ENCODE peak calls at places on chromosomes 6 and 20, in five cellular contexts. One of them, this sample, is unnamed.

GRCh38 chr20:63501818-63502670 is 3.2 kb upstream of the EEF1A2 start:
- DNase-seq in HCT116: no peak
- DNase-seq in K562: peak
- DNase-seq in HepG2: no peak
- DNase-seq in SK-N-SH: peak
- DNase-seq in this sample: no peak

GRCh38 chr6:43009124-43009523 is 4.6 kb downstream of the MEA1 start:
- DNase-seq in HCT116: no peak
- DNase-seq in K562: peak
- DNase-seq in HepG2: peak
- DNase-seq in SK-N-SH: peak
- DNase-seq in this sample: no peak

GRCh38 chr6:40804905-40805304 is 217.7 kb upstream of the LRFN2 start:
- DNase-seq in HCT116: no peak
- DNase-seq in K562: no peak
- DNase-seq in HepG2: no peak
- DNase-seq in SK-N-SH: peak
- DNase-seq in this sample: no peak

GRCh38 chr6:15026832-15027231 is 219.0 kb upstream of the JARID2 start:
- DNase-seq in HCT116: no peak
- DNase-seq in K562: no peak
- DNase-seq in HepG2: peak
- DNase-seq in SK-N-SH: peak
- DNase-seq in this sample: no peak

GRCh38 chr6:136723780-136724179 is 68.5 kb downstream of the MAP3K5 start:
- DNase-seq in HCT116: no peak
- DNase-seq in K562: no peak
- DNase-seq in HepG2: no peak
- DNase-seq in SK-N-SH: no peak
- DNase-seq in this sample: peak

GRCh38 chr6:22323848-22324247 is 27.0 kb upstream of the PRL start:
- DNase-seq in HCT116: no peak
- DNase-seq in K562: no peak
- DNase-seq in HepG2: no peak
- DNase-seq in SK-N-SH: no peak
- DNase-seq in this sample: no peak

GRCh38 chr6:43829470-43829869 is 59.5 kb downstream of the VEGFA start:
- DNase-seq in HCT116: no peak
- DNase-seq in K562: no peak
- DNase-seq in HepG2: no peak
- DNase-seq in SK-N-SH: no peak
- DNase-seq in this sample: no peak

GRCh38 chr6:89640804-89641203 is 2.3 kb upstream of the LYRM2 start:
- DNase-seq in HCT116: no peak
- DNase-seq in K562: no peak
- DNase-seq in HepG2: no peak
- DNase-seq in SK-N-SH: no peak
- DNase-seq in this sample: no peak

GRCh38 chr6:81999826-82000225 is 247.3 kb upstream of the TENT5A start:
- DNase-seq in HCT116: no peak
- DNase-seq in K562: no peak
- DNase-seq in HepG2: no peak
- DNase-seq in SK-N-SH: no peak
- DNase-seq in this sample: no peak

GRCh38 chr6:81997091-81997926 is 244.8 kb upstream of the TENT5A start:
- DNase-seq in HCT116: no peak
- DNase-seq in K562: no peak
- DNase-seq in HepG2: no peak
- DNase-seq in SK-N-SH: no peak
- DNase-seq in this sample: peak

GRCh38 chr6:81998432-81998831 is 246.0 kb upstream of the TENT5A start:
- DNase-seq in HCT116: no peak
- DNase-seq in K562: no peak
- DNase-seq in HepG2: no peak
- DNase-seq in SK-N-SH: no peak
- DNase-seq in this sample: no peak

GRCh38 chr6:82000551-82000950 is 247.0 kb downstream of the IBTK start:
- DNase-seq in HCT116: no peak
- DNase-seq in K562: no peak
- DNase-seq in HepG2: no peak
- DNase-seq in SK-N-SH: no peak
- DNase-seq in this sample: no peak

GRCh38 chr6:81999270-81999669 is 246.8 kb upstream of the TENT5A start:
- DNase-seq in HCT116: no peak
- DNase-seq in K562: no peak
- DNase-seq in HepG2: peak
- DNase-seq in SK-N-SH: no peak
- DNase-seq in this sample: no peak
- TF ChIP-seq ZBTB33 in HCT116: no peak
- TF ChIP-seq ZBTB33 in K562: no peak
- TF ChIP-seq ZBTB33 in HepG2: no peak
- TF ChIP-seq ZBTB33 in SK-N-SH: no peak
- TF ChIP-seq ZBTB33 in this sample: no peak

DNA sequence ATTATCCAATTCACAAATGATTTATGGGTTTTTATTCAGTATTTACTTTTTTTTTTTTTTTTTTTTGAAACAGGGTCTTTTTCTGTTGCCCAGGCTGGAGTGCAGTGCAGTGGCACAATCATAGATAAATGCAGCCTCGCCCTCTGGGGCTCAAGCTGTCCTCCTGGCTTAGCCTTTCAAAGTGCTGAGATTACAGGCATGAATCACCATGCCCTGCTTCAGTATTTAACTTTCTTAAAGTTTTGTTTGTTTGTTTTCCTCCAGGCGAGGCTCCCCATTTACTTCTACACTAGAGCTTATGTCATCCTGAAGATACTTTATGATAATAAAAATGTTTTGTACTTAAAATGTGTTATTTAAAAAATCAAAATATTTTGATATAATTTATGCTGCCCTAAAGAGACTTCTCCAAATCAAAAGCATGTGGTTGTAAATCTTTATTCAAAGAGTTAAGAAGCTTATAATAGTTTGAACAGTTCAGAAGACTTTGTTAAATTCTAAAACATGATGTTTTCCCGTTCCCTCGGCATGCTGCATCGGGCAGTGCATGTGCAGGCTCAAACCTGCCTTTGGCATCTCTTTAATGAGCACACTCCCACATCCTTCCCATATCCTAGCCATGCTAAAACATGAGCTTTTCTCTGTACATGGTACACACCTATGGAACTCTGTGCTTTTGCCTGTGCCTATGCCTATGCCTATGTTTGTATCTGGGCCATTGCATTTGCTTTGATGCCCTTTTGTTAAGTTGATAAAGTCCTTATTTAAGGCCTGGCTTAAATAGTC is 11.1 kb downstream of the SMPDL3A start:
- DNase-seq in HCT116: no peak
- DNase-seq in K562: no peak
- DNase-seq in HepG2: no peak
- DNase-seq in SK-N-SH: no peak
- DNase-seq in this sample: no peak
- TF ChIP-seq ZBTB33 in HCT116: no peak
- TF ChIP-seq ZBTB33 in K562: no peak
- TF ChIP-seq ZBTB33 in HepG2: no peak
- TF ChIP-seq ZBTB33 in SK-N-SH: no peak
- TF ChIP-seq ZBTB33 in this sample: no peak

GRCh38 chr6:25181923-25182322 is 97.3 kb upstream of the CARMIL1 start:
- DNase-seq in HCT116: no peak
- DNase-seq in K562: no peak
- DNase-seq in HepG2: no peak
- DNase-seq in SK-N-SH: no peak
- DNase-seq in this sample: no peak

GRCh38 chr6:25178336-25178735 is 100.8 kb upstream of the CARMIL1 start:
- DNase-seq in HCT116: no peak
- DNase-seq in K562: no peak
- DNase-seq in HepG2: no peak
- DNase-seq in SK-N-SH: no peak
- DNase-seq in this sample: no peak

GRCh38 chr6:25177629-25178028 is 101.5 kb upstream of the CARMIL1 start:
- DNase-seq in HCT116: no peak
- DNase-seq in K562: no peak
- DNase-seq in HepG2: no peak
- DNase-seq in SK-N-SH: no peak
- DNase-seq in this sample: no peak

GRCh38 chr6:25180630-25181375 is 98.4 kb upstream of the CARMIL1 start:
- DNase-seq in HCT116: no peak
- DNase-seq in K562: no peak
- DNase-seq in HepG2: no peak
- DNase-seq in SK-N-SH: no peak
- DNase-seq in this sample: no peak

GRCh38 chr6:25179051-25179778 is 100.0 kb upstream of the CARMIL1 start:
- DNase-seq in HCT116: no peak
- DNase-seq in K562: no peak
- DNase-seq in HepG2: no peak
- DNase-seq in SK-N-SH: no peak
- DNase-seq in this sample: no peak
- TF ChIP-seq ZBTB33 in HCT116: no peak
- TF ChIP-seq ZBTB33 in K562: no peak
- TF ChIP-seq ZBTB33 in HepG2: no peak
- TF ChIP-seq ZBTB33 in SK-N-SH: no peak
- TF ChIP-seq ZBTB33 in this sample: no peak

DNA sequence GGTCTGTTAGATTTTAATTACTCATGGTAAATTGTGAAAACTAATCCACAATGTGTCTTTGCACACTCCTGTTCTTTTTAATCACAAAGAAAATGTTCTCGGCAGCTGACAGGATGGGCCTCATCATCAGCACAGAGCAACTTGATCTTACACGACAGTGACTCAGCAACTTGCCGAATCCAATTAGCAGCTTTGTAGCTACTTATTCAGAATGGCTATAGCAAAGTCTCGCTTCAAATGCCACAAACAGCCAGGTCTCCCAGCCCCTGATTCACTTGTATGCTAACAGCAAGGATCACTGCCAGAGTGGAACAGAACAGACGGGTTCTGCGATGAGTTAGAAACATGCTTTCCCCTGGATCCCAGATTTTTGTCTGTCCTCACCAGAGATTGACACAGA is 254.4 kb downstream of the NRN1 start:
- DNase-seq in HCT116: no peak
- DNase-seq in K562: no peak
- DNase-seq in HepG2: no peak
- DNase-seq in SK-N-SH: no peak
- DNase-seq in this sample: no peak
- TF ChIP-seq ZBTB33 in HCT116: no peak
- TF ChIP-seq ZBTB33 in K562: no peak
- TF ChIP-seq ZBTB33 in HepG2: no peak
- TF ChIP-seq ZBTB33 in SK-N-SH: peak
- TF ChIP-seq ZBTB33 in this sample: no peak

GRCh38 chr6:163460307-163460782 is 45.8 kb downstream of the QKI start:
- DNase-seq in HCT116: no peak
- DNase-seq in K562: no peak
- DNase-seq in HepG2: no peak
- DNase-seq in SK-N-SH: no peak
- DNase-seq in this sample: peak
- TF ChIP-seq ZBTB33 in HCT116: no peak
- TF ChIP-seq ZBTB33 in K562: no peak
- TF ChIP-seq ZBTB33 in HepG2: no peak
- TF ChIP-seq ZBTB33 in SK-N-SH: no peak
- TF ChIP-seq ZBTB33 in this sample: no peak

This sample was measured in GM12878.